ENCODE peak calls at places on chromosomes 7 and 10, in six cellular contexts. V, T, Z, P, M and E are unnamed samples.

GRCh38 chr10:70551971-70552422 is 50.5 kb downstream of the PRF1 start:
- DNase-seq in V (no peak), T (peak), Z (no peak), P (no peak), M (no peak), E (peak)

GRCh38 chr7:131652934-131653333 is 96.5 kb upstream of the PODXL start:
- DNase-seq in V (no peak), T (no peak), Z (no peak), P (no peak), M (no peak), E (no peak)

GRCh38 chr7:110502893-110503465 is 587.9 kb upstream of the LRRN3 start:
- DNase-seq in V (no peak), T (peak), Z (no peak), P (no peak), M (no peak), E (peak)

GRCh38 chr10:28593811-28594210 is 60.9 kb downstream of the WAC start:
- DNase-seq in V (no peak), T (no peak), Z (no peak), P (no peak), M (no peak), E (no peak)

GRCh38 chr7:157662110-157662791 is 325.4 kb downstream of the DNAJB6 start:
- DNase-seq in V (no peak), T (no peak), Z (no peak), P (no peak), M (no peak), E (no peak)

GRCh38 chr10:29843143-29843542 is 208.4 kb upstream of the SVIL start:
- DNase-seq in V (no peak), T (no peak), Z (no peak), P (no peak), M (no peak), E (no peak)

GRCh38 chr10:77075916-77076315 is 561.7 kb downstream of the KCNMA1 start:
- DNase-seq in V (no peak), T (no peak), Z (no peak), P (no peak), M (no peak), E (no peak)

GRCh38 chr7:94421711-94422110 is 27.0 kb downstream of the COL1A2 start:
- DNase-seq in V (no peak), T (no peak), Z (no peak), P (no peak), M (no peak), E (no peak)

GRCh38 chr7:91759205-91759863 is 121.2 kb downstream of the MTERF1 start:
- DNase-seq in V (no peak), T (peak), Z (no peak), P (no peak), M (peak), E (peak)

GRCh38 chr7:81710751-81711150 is 59.1 kb downstream of the HGF start:
- DNase-seq in V (no peak), T (no peak), Z (no peak), P (no peak), M (no peak), E (no peak)

GRCh38 chr7:157603005-157603404 is 266.2 kb downstream of the DNAJB6 start:
- DNase-seq in V (no peak), T (no peak), Z (no peak), P (no peak), M (no peak), E (no peak)

GRCh38 chr10:103645141-103646054 is 151.9 kb downstream of the NEURL1 start:
- DNase-seq in V (peak), T (peak), Z (no peak), P (no peak), M (no peak), E (peak)

GRCh38 chr10:27893320-27894014 is 105.4 kb downstream of the ODAD2 start:
- DNase-seq in V (no peak), T (peak), Z (no peak), P (no peak), M (no peak), E (no peak)

GRCh38 chr7:133916621-133917020 is 210.5 kb upstream of the LRGUK start:
- DNase-seq in V (no peak), T (no peak), Z (no peak), P (no peak), M (no peak), E (no peak)